ENCODE peak calls at places on chromosomes 16 and 17, in five cellular contexts. L is AG04450, V is mucosa of descending colon, X is bronchial epithelial cell, Y is OCI-LY7. W is an unnamed sample.

GRCh38 chr16:83899272-83899897 is 470 bp downstream of the MLYCD start:
- DNase-seq in L (peak; percentile 13), V (peak; percentile 75), X (peak; percentile 47), Y (peak; percentile 52), W (no peak)

GRCh38 chr17:62565817-62566216 is 61.7 kb upstream of the MRC2 start:
- DNase-seq in L (no peak), V (no peak), X (peak; percentile 89), Y (no peak), W (no peak)

GRCh38 chr16:48180868-48181480 is 25.2 kb upstream of the ABCC12 start:
- DNase-seq in L (no peak), V (no peak), X (no peak), Y (no peak), W (no peak)

GRCh38 chr17:82103588-82104451 is 5.8 kb upstream of the FASN start:
- DNase-seq in L (no peak), V (peak; percentile 71), X (peak; percentile 31), Y (peak; percentile 23), W (no peak)

GRCh38 chr17:57966246-57966645 is 11.0 kb upstream of the CUEDC1 start:
- DNase-seq in L (no peak), V (no peak), X (no peak), Y (no peak), W (peak; percentile 15)

GRCh38 chr16:50299508-50300105 is 33.3 kb downstream of the ADCY7 start:
- DNase-seq in L (no peak), V (peak; percentile 24), X (no peak), Y (no peak), W (no peak)

GRCh38 chr17:51636291-51636690 is 375.9 kb downstream of the UTP18 start:
- DNase-seq in L (no peak), V (no peak), X (peak; percentile 10), Y (no peak), W (no peak)

GRCh38 chr16:24995469-24995868 is 19.7 kb downstream of the ARHGAP17 start:
- DNase-seq in L (no peak), V (no peak), X (no peak), Y (no peak), W (no peak)

GRCh38 chr17:33978889-33979288 is 276.2 kb upstream of the CCL2 start:
- DNase-seq in L (no peak), V (no peak), X (no peak), Y (no peak), W (no peak)

GRCh38 chr17:16027708-16028584 is 28.3 kb downstream of the TTC19 start:
- DNase-seq in L (peak; percentile 68), V (no peak), X (peak; percentile 96), Y (no peak), W (no peak)

GRCh38 chr17:29089601-29090044 is 46.7 kb downstream of the PIPOX start:
- DNase-seq in L (no peak), V (no peak), X (no peak), Y (no peak), W (no peak)

GRCh38 chr17:41635121-41636097 is 11.0 kb upstream of the KRT17 start:
- DNase-seq in L (no peak), V (no peak), X (no peak), Y (no peak), W (no peak)

GRCh38 chr17:8057691-8058114 is 18.8 kb downstream of the ALOX15B start:
- DNase-seq in L (peak; percentile 51), V (no peak), X (peak; percentile 79), Y (peak; percentile 90), W (no peak)

GRCh38 chr17:15112881-15113617 is 152.1 kb downstream of the PMP22 start:
- DNase-seq in L (no peak), V (no peak), X (no peak), Y (no peak), W (no peak)

GRCh38 chr16:85163278-85164112 is 51.2 kb upstream of the CIBAR2 start:
- DNase-seq in L (no peak), V (no peak), X (no peak), Y (no peak), W (no peak)

GRCh38 chr17:77380411-77381184 is 239.8 kb downstream of the SEC14L1 start:
- DNase-seq in L (no peak), V (no peak), X (no peak), Y (no peak), W (no peak)

DNA sequence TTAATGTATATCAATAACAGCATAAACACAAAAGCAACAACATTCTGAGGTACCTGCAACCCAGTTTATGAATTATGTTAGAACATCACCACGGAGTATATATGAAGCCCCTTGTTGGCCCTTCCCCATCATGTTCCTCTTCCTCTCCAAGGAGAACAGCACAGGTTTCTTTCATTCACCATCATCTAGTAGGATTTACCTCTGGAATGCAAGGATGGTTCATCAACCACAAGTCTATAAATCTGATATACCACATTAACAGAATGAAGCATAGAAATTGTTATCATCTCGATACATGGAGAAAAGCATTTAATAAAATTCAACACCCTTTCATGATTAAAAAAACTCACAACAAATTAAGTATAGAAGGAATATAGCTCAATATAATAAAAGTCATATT is 6.2 kb upstream of the PRSS54 start:
- DNase-seq in L (no peak), V (no peak), X (no peak), Y (no peak), W (no peak)
- H3K4me3 ChIP-seq in L (no peak overlapping the region), V (no peak overlapping the region), X (no peak overlapping the region), Y (no peak overlapping the region), W (no peak overlapping the region)

GRCh38 chr17:3732171-3732570 is 8.5 kb downstream of the HASPIN start:
- DNase-seq in L (no peak), V (no peak), X (no peak), Y (peak; percentile 68), W (no peak)
- TF ChIP-seq CTCF in L (no peak), V (no peak), X (no peak), Y (peak; percentile 61), W (no peak)

GRCh38 chr16:16817203-16817602 is 438.3 kb downstream of the NPIPA7 start:
- DNase-seq in L (no peak), V (no peak), X (no peak), Y (no peak), W (peak; percentile 30)

GRCh38 chr16:16821261-16821660 is 442.3 kb downstream of the NPIPA7 start:
- DNase-seq in L (no peak), V (no peak), X (no peak), Y (no peak), W (no peak)
- H3K4me3 ChIP-seq in L (no peak overlapping the region), V (no peak overlapping the region), X (no peak overlapping the region), Y (no peak overlapping the region), W (no peak overlapping the region)

GRCh38 chr17:59845595-59846390 is 47.0 kb downstream of the TUBD1 start:
- DNase-seq in L (no peak), V (peak; percentile 74), X (peak; percentile 98), Y (no peak), W (peak; percentile 50)

GRCh38 chr17:59846391-59847165 is 46.2 kb downstream of the TUBD1 start:
- DNase-seq in L (peak; percentile 84), V (no peak), X (peak; percentile 98), Y (peak; percentile 53), W (peak; percentile 91)

GRCh38 chr17:59848385-59848668 is 44.4 kb downstream of the TUBD1 start:
- DNase-seq in L (no peak), V (no peak), X (no peak), Y (no peak), W (no peak)

GRCh38 chr17:59851431-59852375 is 41.0 kb downstream of the TUBD1 start:
- DNase-seq in L (peak; percentile 98), V (peak; percentile 63), X (no peak), Y (no peak), W (peak; percentile 79)

GRCh38 chr17:59848778-59849177 is 44.0 kb downstream of the TUBD1 start:
- DNase-seq in L (no peak), V (peak; percentile 78), X (no peak), Y (no peak), W (peak; percentile 81)
- TF ChIP-seq CTCF in L (no peak), V (no peak), X (no peak), Y (no peak), W (no peak)

DNA sequence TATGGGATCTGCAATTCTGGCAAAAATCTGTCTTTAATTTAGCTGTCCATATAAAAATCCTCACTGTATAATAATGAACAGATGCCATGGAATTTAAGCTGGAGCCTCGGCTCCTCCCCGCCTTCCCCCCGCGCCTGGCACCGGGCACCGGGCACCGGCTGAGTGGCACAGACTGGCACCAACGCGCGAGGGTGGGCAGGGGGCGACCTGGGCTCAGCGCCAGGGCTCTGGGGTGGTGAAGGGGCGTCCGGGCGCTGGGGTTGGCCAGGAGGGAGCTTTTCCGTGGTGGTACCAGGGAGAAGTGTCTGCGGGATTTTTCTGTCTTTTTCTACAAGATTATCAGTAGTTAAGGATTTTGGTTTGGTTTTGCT is 9.1 kb downstream of the NEUROD2 start:
- DNase-seq in L (no peak), V (no peak), X (no peak), Y (no peak), W (no peak)
- H3K4me3 ChIP-seq in L (no peak overlapping the region), V (no peak overlapping the region), X (no peak overlapping the region), Y (no peak overlapping the region), W (no peak overlapping the region)

GRCh38 chr17:17665255-17665654 is 16.0 kb upstream of the RAI1 start:
- DNase-seq in L (no peak), V (no peak), X (no peak), Y (no peak), W (no peak)
- TF ChIP-seq CTCF in L (no peak), V (no peak), X (no peak), Y (no peak), W (no peak)

DNA sequence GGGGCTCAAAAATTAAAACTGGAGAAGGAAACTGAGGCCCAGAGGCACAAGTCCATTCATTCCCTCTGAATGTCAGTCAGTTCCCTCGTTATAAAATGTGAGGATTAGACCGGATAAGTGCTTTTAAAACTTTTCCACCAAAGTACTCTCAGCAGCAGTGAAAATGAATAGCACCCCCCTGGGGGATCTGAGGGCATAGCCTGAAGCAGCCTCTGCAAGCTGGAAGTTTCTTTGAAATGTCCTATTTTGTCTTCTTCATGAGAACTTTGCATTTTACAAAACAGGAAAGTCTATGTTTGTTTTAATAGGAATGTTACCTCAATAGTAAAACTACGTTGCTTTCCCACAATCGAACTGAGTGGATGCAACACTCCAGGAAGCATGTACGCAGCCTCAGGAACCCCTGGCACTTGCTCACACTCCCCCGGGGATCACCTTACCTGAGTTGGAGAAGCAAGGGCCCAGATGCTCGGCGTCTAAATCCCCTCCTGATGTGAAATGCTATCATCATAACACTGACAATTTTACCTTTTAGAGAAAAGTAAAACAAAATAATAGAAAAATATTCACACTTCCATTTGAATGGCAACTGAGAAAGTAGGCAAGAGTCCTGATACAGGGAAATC is 272.9 kb downstream of the CEP112 start:
- DNase-seq in L (no peak), V (no peak), X (no peak), Y (no peak), W (no peak)
- H3K4me3 ChIP-seq in L (no peak overlapping the region), V (no peak overlapping the region), X (no peak overlapping the region), Y (no peak overlapping the region), W (no peak overlapping the region)

GRCh38 chr16:88511911-88512310 is 58.3 kb upstream of the ZC3H18 start:
- DNase-seq in L (no peak), V (no peak), X (no peak), Y (no peak), W (no peak)
- TF ChIP-seq CTCF in L (no peak), V (no peak), X (no peak), Y (no peak), W (no peak)